ENCODE peak calls at places on chromosomes 1 and 21, in four cellular contexts. One of them, this sample, is unnamed.

GRCh38 chr1:39183503-39184353 is 20.8 kb upstream of the MACF1 start:
- DNase-seq in psoas muscle: peak; percentile 81
- DNase-seq in nephron progenitor cell: no peak
- DNase-seq in fibroblast of lung: peak; percentile 50
- DNase-seq in this sample: peak; percentile 81

GRCh38 chr1:19029191-19030085 is 73.0 kb upstream of the IFFO2 start:
- DNase-seq in fibroblast of lung: peak; percentile 65
- DNase-seq in psoas muscle: no peak
- DNase-seq in nephron progenitor cell: no peak
- DNase-seq in this sample: no peak

GRCh38 chr1:115874929-115875328 is 34.0 kb upstream of the NHLH2 start:
- DNase-seq in psoas muscle: no peak
- DNase-seq in fibroblast of lung: no peak
- DNase-seq in nephron progenitor cell: no peak
- DNase-seq in this sample: peak; percentile 10

GRCh38 chr1:9338354-9339250 is 45.9 kb downstream of the SPSB1 start:
- DNase-seq in psoas muscle: no peak
- DNase-seq in fibroblast of lung: no peak
- DNase-seq in nephron progenitor cell: no peak
- DNase-seq in this sample: no peak

GRCh38 chr1:56819393-56819899 is at the start of gene FYB2:
- DNase-seq in nephron progenitor cell: peak; percentile 18
- DNase-seq in psoas muscle: peak; percentile 50
- DNase-seq in fibroblast of lung: no peak
- DNase-seq in this sample: no peak

GRCh38 chr1:30330644-30331043 is 392.7 kb downstream of the MATN1 start:
- DNase-seq in psoas muscle: no peak
- DNase-seq in fibroblast of lung: no peak
- DNase-seq in nephron progenitor cell: no peak
- DNase-seq in this sample: no peak

GRCh38 chr1:218341325-218341724 is 3.8 kb upstream of the TGFB2 start:
- DNase-seq in fibroblast of lung: no peak
- DNase-seq in psoas muscle: no peak
- DNase-seq in nephron progenitor cell: no peak
- DNase-seq in this sample: no peak

GRCh38 chr1:228370439-228370940 is 36.1 kb downstream of the TRIM11 start:
- DNase-seq in psoas muscle: peak; percentile 58
- DNase-seq in nephron progenitor cell: no peak
- DNase-seq in fibroblast of lung: no peak
- DNase-seq in this sample: no peak

GRCh38 chr1:84996846-84997666 is at the start of gene MCOLN2:
- DNase-seq in psoas muscle: peak; percentile 69
- DNase-seq in nephron progenitor cell: peak; percentile 73
- DNase-seq in fibroblast of lung: peak; percentile 12
- DNase-seq in this sample: peak; percentile 8

GRCh38 chr1:8323706-8324105 is 5.8 kb downstream of the SLC45A1 start:
- DNase-seq in fibroblast of lung: no peak
- DNase-seq in psoas muscle: peak; percentile 94
- DNase-seq in nephron progenitor cell: no peak
- DNase-seq in this sample: no peak

GRCh38 chr1:41766546-41766945 is 152.2 kb downstream of the HIVEP3 start:
- DNase-seq in fibroblast of lung: no peak
- DNase-seq in nephron progenitor cell: no peak
- DNase-seq in psoas muscle: no peak
- DNase-seq in this sample: peak; percentile 54

GRCh38 chr1:225842074-225842473 is 32.1 kb downstream of the EPHX1 start:
- DNase-seq in nephron progenitor cell: no peak
- DNase-seq in fibroblast of lung: no peak
- DNase-seq in psoas muscle: no peak
- DNase-seq in this sample: no peak

GRCh38 chr1:112575154-112575804 is 43.7 kb downstream of the ST7L start:
- DNase-seq in nephron progenitor cell: no peak
- DNase-seq in fibroblast of lung: peak; percentile 97
- DNase-seq in psoas muscle: no peak
- DNase-seq in this sample: peak; percentile 85

GRCh38 chr1:19372602-19373001 is 60.5 kb downstream of the SLC66A1 start:
- DNase-seq in psoas muscle: no peak
- DNase-seq in fibroblast of lung: no peak
- DNase-seq in nephron progenitor cell: no peak
- DNase-seq in this sample: peak; percentile 83

GRCh38 chr1:200901796-200902444 is 7.2 kb downstream of the INAVA start:
- DNase-seq in psoas muscle: no peak
- DNase-seq in nephron progenitor cell: no peak
- DNase-seq in fibroblast of lung: no peak
- DNase-seq in this sample: no peak

GRCh38 chr21:37916795-37917142 is 512 bp upstream of the KCNJ6 start:
- DNase-seq in psoas muscle: no peak
- DNase-seq in nephron progenitor cell: peak; percentile 72
- DNase-seq in fibroblast of lung: no peak
- DNase-seq in this sample: no peak

GRCh38 chr21:37914211-37914900 is 1.9 kb downstream of the KCNJ6 start:
- DNase-seq in psoas muscle: no peak
- DNase-seq in nephron progenitor cell: peak; percentile 93
- DNase-seq in fibroblast of lung: peak; percentile 17
- DNase-seq in this sample: no peak

GRCh38 chr21:37917612-37918011 is 1.4 kb upstream of the KCNJ6 start:
- DNase-seq in fibroblast of lung: peak; percentile 56
- DNase-seq in nephron progenitor cell: no peak
- DNase-seq in psoas muscle: no peak
- DNase-seq in this sample: peak; percentile 41

GRCh38 chr21:37915516-37915915 is 741 bp downstream of the KCNJ6 start:
- DNase-seq in psoas muscle: no peak
- DNase-seq in fibroblast of lung: no peak
- DNase-seq in nephron progenitor cell: peak; percentile 23
- DNase-seq in this sample: no peak

DNA sequence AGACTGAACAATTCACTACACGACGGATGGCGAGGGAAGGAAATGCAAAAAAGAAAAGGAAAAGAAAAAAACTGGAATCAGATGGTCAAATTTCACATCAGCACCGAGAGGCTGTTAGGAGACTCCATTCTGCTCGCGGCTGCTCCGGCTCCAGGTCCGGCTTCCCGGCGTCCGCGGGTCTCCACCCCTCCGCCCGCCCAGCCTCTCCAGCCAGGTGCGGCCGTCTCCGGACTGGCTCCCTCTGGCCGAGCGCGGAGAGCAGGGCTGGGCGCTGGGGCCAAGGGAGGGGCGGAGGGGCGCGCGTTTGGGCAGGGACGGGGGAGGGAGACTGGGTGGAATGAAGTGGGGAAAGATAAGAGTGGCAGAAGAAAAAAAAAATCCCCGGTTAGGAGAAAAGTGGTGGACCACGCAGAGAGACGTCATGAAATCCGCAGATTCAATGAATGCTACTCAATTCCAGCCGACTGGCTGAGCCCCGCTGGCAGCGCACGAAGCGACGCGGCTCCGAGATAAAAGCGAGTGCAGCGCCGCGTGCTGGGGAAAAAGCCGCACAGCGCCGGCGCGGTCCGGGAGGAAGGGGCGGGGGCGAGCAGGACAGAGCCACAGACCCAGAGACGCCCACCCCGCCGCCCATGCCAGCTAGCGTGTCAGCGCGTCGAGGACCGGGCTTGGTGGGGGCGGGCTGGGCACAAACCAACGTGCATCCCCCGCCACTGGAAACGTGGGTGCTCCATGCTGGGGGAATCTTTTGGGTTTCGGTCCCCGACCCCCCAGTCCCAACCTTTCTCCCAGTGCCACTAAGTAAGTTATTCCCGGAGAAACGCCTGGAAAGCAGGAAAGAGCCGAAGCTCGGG is at the start of gene KCNJ6:
- DNase-seq in psoas muscle: no peak
- DNase-seq in nephron progenitor cell: peak; percentile 88
- DNase-seq in fibroblast of lung: peak; percentile 59
- DNase-seq in this sample: peak; percentile 82
- TF ChIP-seq CTCF in psoas muscle: no peak
- TF ChIP-seq CTCF in nephron progenitor cell: peak; percentile 60
- TF ChIP-seq CTCF in fibroblast of lung: peak; percentile 84
- TF ChIP-seq CTCF in this sample: peak; percentile 73

DNA sequence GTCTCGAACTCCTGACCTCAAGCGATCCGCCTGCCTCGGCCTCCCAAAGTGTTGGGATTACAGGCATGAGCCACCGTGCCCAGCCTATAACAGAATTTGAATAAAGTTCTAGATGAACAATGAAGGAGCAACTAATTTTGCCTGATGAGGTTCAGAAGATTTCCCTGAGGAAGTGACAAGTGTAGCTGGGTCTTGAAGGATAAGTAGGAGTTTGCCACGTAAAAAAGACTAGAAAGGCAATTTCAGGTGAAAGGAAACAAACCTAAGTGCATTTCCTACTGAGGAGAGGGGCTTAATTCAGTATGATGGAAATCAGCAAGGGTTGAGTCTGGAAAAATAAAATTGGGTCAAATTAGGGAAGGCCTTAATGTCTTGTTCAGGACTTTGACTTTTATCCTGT is 18.6 kb upstream of the DMRTB1 start:
- DNase-seq in nephron progenitor cell: no peak
- DNase-seq in psoas muscle: no peak
- DNase-seq in fibroblast of lung: no peak
- DNase-seq in this sample: no peak
- TF ChIP-seq CTCF in nephron progenitor cell: no peak
- TF ChIP-seq CTCF in psoas muscle: no peak
- TF ChIP-seq CTCF in fibroblast of lung: no peak
- TF ChIP-seq CTCF in this sample: no peak

GRCh38 chr1:106975944-106976343 is 80.5 kb upstream of the PRMT6 start:
- DNase-seq in fibroblast of lung: peak; percentile 11
- DNase-seq in nephron progenitor cell: no peak
- DNase-seq in psoas muscle: no peak
- DNase-seq in this sample: no peak
- TF ChIP-seq CTCF in fibroblast of lung: no peak
- TF ChIP-seq CTCF in nephron progenitor cell: no peak
- TF ChIP-seq CTCF in psoas muscle: no peak
- TF ChIP-seq CTCF in this sample: peak; percentile 6

GRCh38 chr1:193031431-193031830 is 27.7 kb downstream of the UCHL5 start:
- DNase-seq in psoas muscle: no peak
- DNase-seq in nephron progenitor cell: no peak
- DNase-seq in fibroblast of lung: peak; percentile 53
- DNase-seq in this sample: peak; percentile 17
- TF ChIP-seq CTCF in psoas muscle: no peak
- TF ChIP-seq CTCF in nephron progenitor cell: no peak
- TF ChIP-seq CTCF in fibroblast of lung: no peak
- TF ChIP-seq CTCF in this sample: peak; percentile 8

DNA sequence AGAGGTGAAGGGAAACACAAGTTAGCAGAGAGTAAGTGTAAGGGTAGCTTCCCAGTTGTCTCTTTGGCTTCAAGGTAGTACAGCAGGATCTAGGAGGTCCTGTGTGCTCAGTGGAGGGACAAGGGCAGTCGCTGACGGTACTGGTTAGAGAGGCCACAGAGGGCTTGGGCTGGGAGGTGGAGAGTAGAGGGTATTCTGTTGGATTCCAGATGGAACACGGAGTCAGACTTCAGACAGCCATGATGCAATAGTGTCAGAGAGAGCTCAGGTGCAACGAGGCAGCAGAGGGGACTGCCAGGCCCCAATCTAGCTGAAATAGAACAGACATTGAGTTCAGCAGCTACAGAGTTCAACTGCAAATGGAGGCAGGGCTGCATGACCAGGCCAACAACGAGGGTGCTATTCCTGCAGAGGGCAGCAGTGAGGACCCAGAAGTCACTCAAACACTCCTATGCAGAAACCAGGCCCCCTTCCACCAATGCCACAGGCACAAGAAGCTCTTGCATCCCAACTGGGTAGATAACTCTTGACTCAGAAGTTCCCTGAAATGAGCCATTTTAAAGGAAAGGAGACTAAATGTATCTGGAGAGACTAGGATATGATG is 325.0 kb upstream of the ESRRG start:
- DNase-seq in nephron progenitor cell: peak; percentile 28
- DNase-seq in psoas muscle: no peak
- DNase-seq in fibroblast of lung: no peak
- DNase-seq in this sample: no peak
- TF ChIP-seq CTCF in nephron progenitor cell: no peak
- TF ChIP-seq CTCF in psoas muscle: no peak
- TF ChIP-seq CTCF in fibroblast of lung: no peak
- TF ChIP-seq CTCF in this sample: no peak

GRCh38 chr1:230787471-230787870 is 40.3 kb downstream of the CAPN9 start:
- DNase-seq in psoas muscle: no peak
- DNase-seq in fibroblast of lung: no peak
- DNase-seq in nephron progenitor cell: no peak
- DNase-seq in this sample: no peak

GRCh38 chr1:230781596-230781995 is 34.4 kb downstream of the CAPN9 start:
- DNase-seq in fibroblast of lung: no peak
- DNase-seq in nephron progenitor cell: no peak
- DNase-seq in psoas muscle: no peak
- DNase-seq in this sample: no peak

GRCh38 chr1:230785643-230786405 is 38.6 kb downstream of the CAPN9 start:
- DNase-seq in nephron progenitor cell: no peak
- DNase-seq in fibroblast of lung: no peak
- DNase-seq in psoas muscle: no peak
- DNase-seq in this sample: no peak

GRCh38 chr1:230788561-230789275 is 41.5 kb downstream of the CAPN9 start:
- DNase-seq in nephron progenitor cell: no peak
- DNase-seq in psoas muscle: no peak
- DNase-seq in fibroblast of lung: no peak
- DNase-seq in this sample: no peak

DNA sequence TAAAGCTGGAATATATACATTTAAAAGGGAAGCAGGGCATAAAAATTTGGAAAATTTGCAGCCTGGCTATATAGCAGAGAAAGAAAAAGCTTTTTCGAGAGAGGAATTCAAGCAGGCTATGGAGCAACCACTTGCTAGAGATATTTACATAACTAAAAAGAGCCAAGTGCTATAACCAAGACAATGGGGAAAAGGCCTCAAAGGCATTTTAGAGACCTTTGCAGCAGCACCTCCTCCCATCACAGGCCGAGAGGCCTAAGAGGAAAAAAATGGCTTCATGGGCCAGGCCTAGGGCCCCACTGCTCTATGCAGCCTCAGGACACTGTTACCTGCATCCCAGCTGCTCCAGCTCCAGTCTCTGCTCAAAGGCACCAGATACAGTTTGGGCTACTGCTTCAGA is 37.0 kb downstream of the CAPN9 start:
- DNase-seq in fibroblast of lung: no peak
- DNase-seq in psoas muscle: no peak
- DNase-seq in nephron progenitor cell: no peak
- DNase-seq in this sample: no peak
- TF ChIP-seq CTCF in fibroblast of lung: no peak
- TF ChIP-seq CTCF in psoas muscle: no peak
- TF ChIP-seq CTCF in nephron progenitor cell: no peak
- TF ChIP-seq CTCF in this sample: no peak

GRCh38 chr1:61436016-61436415 is 288.9 kb downstream of the TM2D1 start:
- DNase-seq in fibroblast of lung: no peak
- DNase-seq in psoas muscle: no peak
- DNase-seq in nephron progenitor cell: no peak
- DNase-seq in this sample: peak; percentile 9
- TF ChIP-seq CTCF in fibroblast of lung: no peak
- TF ChIP-seq CTCF in psoas muscle: peak; percentile 8
- TF ChIP-seq CTCF in nephron progenitor cell: no peak
- TF ChIP-seq CTCF in this sample: no peak

GRCh38 chr1:71093938-71094337 is 13.1 kb upstream of the ZRANB2 start:
- DNase-seq in psoas muscle: no peak
- DNase-seq in fibroblast of lung: peak; percentile 60
- DNase-seq in nephron progenitor cell: no peak
- DNase-seq in this sample: peak; percentile 35
- TF ChIP-seq CTCF in psoas muscle: peak; percentile 37
- TF ChIP-seq CTCF in fibroblast of lung: no peak
- TF ChIP-seq CTCF in nephron progenitor cell: peak; percentile 35
- TF ChIP-seq CTCF in this sample: peak; percentile 17

This sample was measured in foreskin fibroblast.